ENCODE peak calls at places on chromosomes 12 and 14, in six cellular contexts. V is IMR-90, E is mesendoderm, O is neuronal stem cell, F is H1, P is mesenchymal stem cell. B is an unnamed sample.

GRCh38 chr12:102539651-102540553 is 59.5 kb upstream of the IGF1 start:
- DNase-seq in P (peak; percentile 80), O (peak; percentile 23), F (no peak), E (peak; percentile 91), V (peak; percentile 81), B (peak; percentile 94)

GRCh38 chr12:114935658-114936057 is 251.7 kb upstream of the TBX3 start:
- DNase-seq in F (no peak), E (no peak), P (no peak), O (no peak), V (no peak), B (no peak)

GRCh38 chr12:109386079-109386473 is 38.4 kb downstream of the MYO1H start:
- DNase-seq in P (no peak), E (no peak), V (no peak), F (no peak), O (no peak), B (no peak)

GRCh38 chr12:120445911-120446909 is at the start of the genes GATC and TRIAP1:
- DNase-seq in V (peak; percentile 66), F (peak; percentile 99), O (peak; percentile 89), E (peak; percentile 91), P (peak; percentile 85), B (peak; percentile 90)

GRCh38 chr14:68911594-68912227 is 67.4 kb downstream of the ACTN1 start:
- DNase-seq in V (peak; percentile 75), P (peak; percentile 87), E (peak; percentile 89), F (peak; percentile 91), O (peak; percentile 77), B (peak; percentile 82)

GRCh38 chr14:96109956-96110355 is 70.8 kb downstream of the C14orf132 start:
- DNase-seq in O (no peak), P (no peak), V (no peak), E (no peak), F (no peak), B (no peak)

GRCh38 chr12:12039897-12040296 is 30.8 kb upstream of the BCL2L14 start:
- DNase-seq in F (no peak), E (peak; percentile 55), V (no peak), P (no peak), O (no peak), B (no peak)

GRCh38 chr12:40138526-40138925 is 32.6 kb upstream of the SLC2A13 start:
- DNase-seq in P (no peak), V (no peak), O (no peak), E (no peak), F (no peak), B (no peak)

GRCh38 chr12:12735301-12735700 is 18.1 kb downstream of the CDKN1B start:
- DNase-seq in O (no peak), F (no peak), V (no peak), E (no peak), P (peak; percentile 42), B (no peak)

GRCh38 chr14:106530423-106531107 is 1004.2 kb downstream of the TMEM121 start:
- DNase-seq in O (no peak), V (no peak), P (no peak), E (peak; percentile 9), F (no peak), B (peak; percentile 8)

GRCh38 chr12:50174971-50175715 is 8.0 kb upstream of the CERS5 start:
- DNase-seq in P (peak; percentile 82), O (peak; percentile 70), F (no peak), E (peak; percentile 70), V (peak; percentile 85), B (peak; percentile 94)

GRCh38 chr14:51873221-51873893 is 12.9 kb downstream of the GNG2 start:
- DNase-seq in F (no peak), O (no peak), P (peak; percentile 97), E (peak; percentile 10), V (peak; percentile 98), B (no peak)

GRCh38 chr12:105748806-105749600 is 389.8 kb downstream of the NUAK1 start:
- DNase-seq in F (no peak), V (peak; percentile 74), E (no peak), O (no peak), P (no peak), B (no peak)

GRCh38 chr12:124387510-124387855 is 92.6 kb downstream of the RFLNA start:
- DNase-seq in P (peak; percentile 50), E (no peak), O (no peak), V (no peak), F (no peak), B (peak; percentile 40)

GRCh38 chr14:34538871-34539406 is 562 bp downstream of the EAPP start:
- DNase-seq in E (no peak), O (no peak), P (no peak), F (no peak), V (no peak), B (no peak)
- H2BK120ac ChIP-seq in E (no peak overlapping the region), O (no peak overlapping the region), P (no peak overlapping the region), F (no peak overlapping the region), V (peak overlapping the region; percentile 17), B (peak overlapping the region; percentile 1)

DNA sequence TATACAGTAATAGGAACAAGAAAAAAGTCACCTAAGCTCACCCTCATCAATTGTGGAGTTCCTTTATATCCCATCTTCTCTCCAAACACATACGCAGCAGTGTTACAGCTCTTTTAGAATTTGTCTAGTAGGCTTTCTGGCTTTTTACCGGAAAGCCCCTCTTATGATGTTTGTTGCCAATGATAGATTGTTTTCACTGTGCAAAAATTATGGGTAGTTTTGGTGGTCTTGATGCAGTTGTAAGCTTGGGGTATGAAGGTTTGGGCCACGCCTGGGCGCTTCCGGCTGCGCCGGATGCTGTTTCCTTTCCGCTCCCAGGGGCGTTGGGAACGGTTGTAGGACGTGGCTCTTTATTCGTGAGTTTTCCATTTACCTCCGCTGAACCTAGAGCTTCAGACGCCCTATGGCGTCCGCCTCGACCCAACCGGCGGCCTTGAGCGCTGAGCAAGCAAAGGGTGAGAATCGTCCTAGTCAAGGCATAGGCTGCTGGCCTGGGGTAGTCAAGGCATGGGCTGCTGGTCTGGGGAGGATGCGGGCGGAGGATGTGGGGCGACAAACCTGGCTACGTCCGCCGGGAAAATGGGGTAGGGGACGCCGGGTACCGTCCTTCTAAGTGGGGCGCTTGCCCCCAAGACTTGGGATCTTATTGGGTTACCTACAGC is at the start of the genes C12orf57 and RNU7-1:
- DNase-seq in P (peak; percentile 96), E (peak; percentile 99), V (peak; percentile 89), F (peak; percentile 91), O (peak; percentile 76), B (peak; percentile 95)
- H3K4ac ChIP-seq in P (peak within 1 kb of the TSS; percentile 88), E (peak within 1 kb of the TSS; percentile 71), V (peak within 1 kb of the TSS; percentile 93), F (peak within 1 kb of the TSS; percentile 100), O (peak within 1 kb of the TSS; percentile 91), B (peak within 1 kb of the TSS; percentile 44)

GRCh38 chr12:93484315-93484981 is 17.1 kb downstream of the MRPL42 start:
- DNase-seq in F (no peak), V (peak; percentile 33), P (peak; percentile 71), O (no peak), E (no peak), B (peak; percentile 77)

GRCh38 chr12:93482721-93483120 is 15.4 kb downstream of the MRPL42 start:
- DNase-seq in F (no peak), E (no peak), P (no peak), O (no peak), V (no peak), B (peak; percentile 83)

GRCh38 chr12:93483151-93483807 is 16.0 kb downstream of the MRPL42 start:
- DNase-seq in O (no peak), F (no peak), E (no peak), V (peak; percentile 19), P (no peak), B (peak; percentile 54)
- H3K36me3 ChIP-seq in O (peaks cover 98% of the 10 kb centered on the region), F (peaks cover 85% of the 10 kb centered on the region), E (peaks cover 4% of the 10 kb centered on the region), V (peaks cover 40% of the 10 kb centered on the region), P (peaks cover 25% of the 10 kb centered on the region), B (peaks cover 31% of the 10 kb centered on the region)

GRCh38 chr14:23537351-23538048 is 14.1 kb downstream of the ZFHX2 start:
- DNase-seq in E (peak; percentile 92), V (peak; percentile 30), F (peak; percentile 77), P (no peak), O (no peak), B (peak; percentile 5)
- H2BK120ac ChIP-seq in E (peak overlapping the region; percentile 46), V (no peak overlapping the region), F (peak overlapping the region; percentile 98), P (no peak overlapping the region), O (no peak overlapping the region), B (no peak overlapping the region)

DNA sequence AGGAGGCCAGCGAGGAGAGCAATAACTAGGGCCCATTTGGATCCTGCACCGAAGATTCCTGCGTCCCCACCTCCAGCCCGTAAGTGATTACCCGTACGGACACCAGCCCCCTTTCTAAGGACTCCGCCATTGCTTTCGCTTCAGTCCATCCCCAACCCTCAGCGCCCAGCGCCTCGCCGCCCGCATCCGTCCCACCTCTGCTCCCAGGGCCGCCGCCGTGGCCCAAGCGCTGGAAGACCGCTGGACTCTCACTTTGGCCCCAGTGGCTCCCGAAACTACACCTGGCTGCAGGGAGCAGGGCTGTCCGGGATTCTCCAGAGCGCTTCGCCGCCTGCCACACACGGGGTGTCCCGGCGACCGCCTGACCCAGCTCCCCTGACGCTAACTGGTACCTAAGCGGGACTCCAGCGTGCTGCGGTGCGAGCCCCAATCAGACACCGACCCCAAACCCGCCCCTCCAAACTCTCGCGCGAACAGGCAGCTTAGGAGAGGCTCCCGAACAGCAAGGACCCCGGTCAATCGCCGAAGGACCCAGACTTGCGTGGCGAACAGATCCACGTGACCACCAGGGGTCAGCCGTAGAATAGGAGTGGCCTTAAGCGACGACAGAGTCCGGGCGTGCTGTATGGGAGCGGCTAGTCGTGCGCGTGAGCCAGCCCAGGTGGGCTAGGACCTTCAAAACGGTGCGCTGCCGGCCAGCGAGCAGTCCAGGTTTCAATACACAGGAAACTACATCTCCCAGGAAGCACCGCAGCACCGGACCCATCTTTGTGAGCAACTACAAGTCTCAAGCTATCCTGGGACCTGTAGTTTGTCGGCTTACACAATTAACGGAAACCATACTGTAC is at the start of gene CNPY2:
- DNase-seq in F (peak; percentile 94), O (peak; percentile 96), P (peak; percentile 98), V (peak; percentile 96), E (peak; percentile 100), B (peak; percentile 99)
- H3K4ac ChIP-seq in F (peak within 1 kb of the TSS; percentile 81), O (no peak within 1 kb of the TSS), P (peak within 1 kb of the TSS; percentile 90), V (peak within 1 kb of the TSS; percentile 99), E (peak within 1 kb of the TSS; percentile 77), B (peak within 1 kb of the TSS; percentile 84)